ENCODE peak calls at places on chromosomes 5 and 9, in four cellular contexts. W is IMR-90, Q is body of pancreas, H is stomach. J is an unnamed sample. For H3K4me1, the result is how much of the 10 kb centered on the place peaks cover.

GRCh38 chr5:33479321-33479720 is 38.6 kb downstream of the TARS1 start:
- DNase-seq in H (no peak), Q (no peak), W (peak), J (no peak)

GRCh38 chr5:89282832-89283510 is 400.0 kb upstream of the MEF2C start:
- DNase-seq in W (peak), Q (no peak), H (no peak), J (no peak)

GRCh38 chr9:82597225-82598158 is 465.4 kb downstream of the RASEF start:
- DNase-seq in W (peak), H (peak), Q (peak), J (peak)

GRCh38 chr9:4207881-4208615 is 91.8 kb downstream of the GLIS3 start:
- DNase-seq in Q (no peak), W (peak), H (no peak), J (no peak)

GRCh38 chr9:110750272-110750671 is 81.7 kb downstream of the MUSK start:
- DNase-seq in W (no peak), H (no peak), Q (peak), J (no peak)

GRCh38 chr9:21576331-21577189 is 94.4 kb upstream of the IFNE start:
- DNase-seq in H (no peak), Q (no peak), W (peak), J (no peak)

GRCh38 chr5:4700082-4700481 is 440.0 kb upstream of the ADAMTS16 start:
- DNase-seq in H (no peak), W (no peak), Q (peak), J (peak)

GRCh38 chr5:123265551-123265950 is 157.7 kb downstream of the CEP120 start:
- DNase-seq in W (peak), Q (no peak), H (no peak), J (no peak)

GRCh38 chr9:38371495-38371894 is 21.0 kb upstream of the ALDH1B1 start:
- DNase-seq in H (peak), Q (peak), W (peak), J (peak)

GRCh38 chr9:14348241-14349140 is 34.5 kb upstream of the NFIB start:
- DNase-seq in W (no peak), Q (peak), H (no peak), J (no peak)

GRCh38 chr9:137458194-137459146 is 664 bp downstream of the NSMF start:
- DNase-seq in H (no peak), W (no peak), Q (peak), J (peak)

GRCh38 chr9:78932849-78933627 is 636.1 kb downstream of the PSAT1 start:
- DNase-seq in H (no peak), Q (no peak), W (peak), J (no peak)

GRCh38 chr5:144170276-144171024 is at the start of the genes KCTD16 and YIPF5:
- DNase-seq in Q (peak), H (peak), W (peak), J (peak)
- H3K27ac ChIP-seq in Q (peak), H (peak), W (peak), J (peak)

GRCh38 chr9:129394920-129395279 is 216.8 kb upstream of the IER5L start:
- DNase-seq in W (no peak), H (no peak), Q (no peak), J (no peak)
- H3K4me1 ChIP-seq in W (under half), H (under half), Q (under half), J (under half)

DNA sequence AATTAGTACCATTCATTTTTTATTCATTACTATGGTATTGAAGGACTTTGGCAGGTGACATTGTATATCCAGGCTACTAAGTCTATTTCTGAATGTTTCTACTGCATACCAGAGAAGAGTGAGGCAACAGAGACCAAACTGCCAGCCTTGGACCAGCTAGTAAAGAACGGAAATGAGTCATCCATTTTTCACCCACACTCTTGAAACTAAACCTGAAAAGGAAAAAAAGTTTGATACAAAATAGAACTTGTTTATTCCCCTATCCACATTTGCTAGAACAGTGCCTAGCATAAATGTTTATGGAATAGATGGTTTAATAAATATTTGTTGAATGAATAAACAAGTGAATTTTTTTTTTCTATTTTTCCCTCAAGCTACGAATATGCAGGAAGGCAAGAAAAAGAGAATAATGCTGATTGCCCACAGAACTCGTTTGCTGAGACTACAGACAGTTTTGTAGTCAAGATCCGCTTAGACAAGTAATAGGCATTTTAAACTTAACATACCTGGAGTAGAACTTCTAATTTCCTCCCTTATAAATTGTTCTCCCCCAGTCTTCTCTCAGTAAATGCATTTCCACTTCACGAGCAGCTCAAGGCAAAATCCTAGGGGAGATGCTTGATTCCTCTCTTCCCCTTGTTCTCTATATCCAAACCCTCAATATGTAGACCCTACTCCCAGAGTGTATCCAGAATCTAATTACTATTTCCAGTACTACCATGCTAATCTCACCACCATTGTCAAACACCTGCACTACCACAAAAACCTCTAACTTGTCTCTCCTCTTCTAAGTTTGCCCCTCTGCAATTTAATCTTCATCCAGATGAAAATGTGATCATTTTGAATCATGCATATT is 146.1 kb upstream of the RASA1 start:
- DNase-seq in W (peak), Q (peak), H (no peak), J (no peak)
- H3K4me3 ChIP-seq in W (no peak), Q (no peak), H (no peak), J (no peak)

DNA sequence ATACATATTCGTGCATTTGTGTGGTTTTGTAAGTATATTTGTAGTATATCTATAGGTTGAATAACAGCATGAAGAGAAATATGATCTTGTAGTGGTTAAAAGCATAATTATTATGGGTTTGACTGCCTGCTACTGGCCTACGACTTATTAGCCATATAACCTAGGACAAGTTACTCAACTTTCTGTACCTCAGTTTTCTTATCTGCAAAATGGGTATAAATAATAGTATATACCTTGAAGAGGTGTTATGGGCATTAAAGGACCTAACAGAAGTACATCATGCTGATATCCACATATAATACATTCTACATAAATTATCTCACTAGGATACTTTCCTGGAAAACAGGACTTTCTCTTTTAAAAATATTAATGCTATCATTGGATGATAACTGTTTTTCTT is 118.3 kb upstream of the ELL2 start:
- DNase-seq in W (no peak), Q (no peak), H (no peak), J (no peak)
- H3K27ac ChIP-seq in W (no peak), Q (no peak), H (no peak), J (no peak)

GRCh38 chr9:99383536-99383935 is 161.5 kb downstream of the SEC61B start:
- DNase-seq in W (no peak), H (no peak), Q (no peak), J (no peak)

GRCh38 chr9:99373912-99374311 is 151.8 kb downstream of the SEC61B start:
- DNase-seq in W (no peak), Q (no peak), H (no peak), J (no peak)

GRCh38 chr9:99375481-99375880 is 153.4 kb downstream of the SEC61B start:
- DNase-seq in H (no peak), Q (no peak), W (no peak), J (no peak)

DNA sequence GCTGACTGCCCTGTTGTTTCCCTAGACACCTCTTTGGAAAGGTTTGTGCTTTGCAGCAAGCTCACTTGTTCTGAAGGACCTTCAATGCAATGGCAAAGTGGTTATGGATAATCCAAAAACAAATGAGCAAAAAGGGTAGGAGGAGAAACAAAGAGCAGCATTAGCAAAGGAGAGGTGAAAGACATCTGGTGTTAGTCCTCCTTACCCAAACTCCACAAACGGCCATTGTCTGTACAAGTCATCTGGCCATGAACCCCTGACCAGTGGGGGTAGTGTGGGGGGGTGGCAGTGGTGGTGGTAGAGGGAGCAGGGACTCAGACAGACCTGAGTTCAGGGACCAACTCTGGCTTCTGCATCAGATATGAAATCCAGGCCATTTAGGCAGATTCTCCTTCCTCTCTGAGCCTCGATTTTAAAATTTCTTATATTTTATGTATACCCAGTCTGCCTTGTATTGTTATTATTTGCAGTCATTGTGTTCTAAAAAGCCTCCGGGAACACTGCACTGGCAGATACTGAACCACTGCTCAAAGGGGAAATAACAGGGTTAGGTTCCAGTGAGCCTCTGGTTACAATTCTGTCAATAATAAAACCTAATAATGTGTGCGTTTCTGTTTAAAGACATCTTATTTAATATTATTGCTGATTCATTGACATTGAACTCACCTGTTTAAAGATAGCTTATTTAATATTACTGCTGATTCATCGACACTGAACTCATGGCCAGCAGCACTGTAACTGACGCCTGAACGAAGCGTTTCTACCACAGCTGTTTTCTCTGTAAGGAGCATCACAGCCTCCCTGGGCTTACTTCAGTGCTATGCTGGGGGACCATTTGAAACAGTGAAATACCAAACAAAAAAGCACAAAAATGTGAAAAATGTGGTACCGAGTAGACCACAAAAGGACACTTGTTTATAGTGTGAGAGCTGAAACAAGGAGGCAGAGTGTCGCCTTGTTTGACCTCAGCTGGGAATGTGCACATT is 156.0 kb downstream of the SEC61B start:
- DNase-seq in H (no peak), Q (no peak), W (peak), J (no peak)
- H3K4me1 ChIP-seq in H (under half), Q (under half), W (under half), J (under half)

GRCh38 chr9:117704597-117704996 is 394 bp downstream of the TLR4 start:
- DNase-seq in W (no peak), H (no peak), Q (no peak), J (no peak)

GRCh38 chr9:117704024-117704575 is at the start of gene TLR4:
- DNase-seq in H (peak), Q (peak), W (no peak), J (peak)

GRCh38 chr9:117705386-117705785 is 1.2 kb downstream of the TLR4 start:
- DNase-seq in H (no peak), W (no peak), Q (no peak), J (no peak)

GRCh38 chr9:117706421-117707150 is 2.4 kb downstream of the TLR4 start:
- DNase-seq in H (no peak), W (no peak), Q (no peak), J (no peak)

DNA sequence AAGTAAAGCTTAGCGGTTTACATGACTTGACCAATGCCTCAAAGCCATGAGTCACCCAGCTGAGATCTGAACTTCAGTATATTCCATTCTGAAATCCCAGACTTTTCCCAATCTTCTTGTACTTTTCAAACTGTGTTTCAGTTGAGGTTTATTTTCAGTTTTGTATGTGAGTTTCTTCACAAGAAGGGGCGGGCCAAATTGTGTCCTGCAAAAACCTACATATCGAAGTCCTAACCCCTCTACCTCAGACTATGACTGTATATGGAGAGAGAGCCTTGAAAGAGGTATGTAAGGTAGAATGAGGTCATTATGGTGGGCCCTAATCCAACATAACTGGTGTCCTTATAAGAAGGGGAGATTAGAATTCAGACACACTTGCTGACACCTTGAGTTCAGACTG is 665 bp upstream of the TLR4 start:
- DNase-seq in H (no peak), Q (no peak), W (no peak), J (no peak)
- H3K4me3 ChIP-seq in H (peak), Q (no peak), W (no peak), J (no peak)